ENCODE peak calls at places on chromosomes 7 and 10, in four cellular contexts. N is kidney epithelial cell, G is sigmoid colon, O is endodermal cell. B is an unnamed sample.

GRCh38 chr10:86659721-86660438 is 5.5 kb downstream of the OPN4 start:
- DNase-seq in N (no peak), G (peak; percentile 57), O (peak; percentile 48), B (no peak)

GRCh38 chr7:120675076-120675475 is 182.9 kb downstream of the TSPAN12 start:
- DNase-seq in N (no peak), G (no peak), O (no peak), B (no peak)

GRCh38 chr10:94052901-94053638 is 59.3 kb downstream of the PLCE1 start:
- DNase-seq in N (no peak), G (no peak), O (no peak), B (no peak)

GRCh38 chr10:70323697-70324340 is 40.0 kb upstream of the NPFFR1 start:
- DNase-seq in N (no peak), G (peak; percentile 65), O (peak; percentile 80), B (no peak)

GRCh38 chr10:116978906-116979305 is 26.1 kb downstream of the SHTN1 start:
- DNase-seq in N (no peak), G (no peak), O (no peak), B (no peak)

GRCh38 chr7:14414274-14414986 is 425.0 kb upstream of the ETV1 start:
- DNase-seq in N (no peak), G (no peak), O (no peak), B (peak; percentile 40)

GRCh38 chr10:32349968-32350738 is 3.2 kb upstream of the EPC1 start:
- DNase-seq in N (no peak), G (no peak), O (no peak), B (no peak)

GRCh38 chr10:120098242-120098930 is 205.9 kb downstream of the SEC23IP start:
- DNase-seq in N (no peak), G (no peak), O (no peak), B (no peak)

GRCh38 chr7:94453898-94454297 is 55.7 kb upstream of the CASD1 start:
- DNase-seq in N (no peak), G (no peak), O (no peak), B (no peak)

GRCh38 chr7:121288894-121289293 is 39.9 kb upstream of the WNT16 start:
- DNase-seq in N (peak; percentile 65), G (no peak), O (no peak), B (peak; percentile 30)

GRCh38 chr7:132029369-132030160 is 473.1 kb upstream of the PODXL start:
- DNase-seq in N (no peak), G (no peak), O (no peak), B (no peak)

GRCh38 chr7:119959811-119960210 is 313.2 kb upstream of the KCND2 start:
- DNase-seq in N (no peak), G (no peak), O (no peak), B (peak; percentile 86)

GRCh38 chr10:77180104-77180503 is 457.5 kb downstream of the KCNMA1 start:
- DNase-seq in N (no peak), G (no peak), O (no peak), B (peak; percentile 64)

GRCh38 chr10:77328272-77328816 is 309.3 kb downstream of the KCNMA1 start:
- DNase-seq in N (no peak), G (no peak), O (peak; percentile 87), B (peak; percentile 47)

GRCh38 chr10:89540550-89540949 is 5.2 kb upstream of the SLC16A12 start:
- DNase-seq in N (no peak), G (no peak), O (no peak), B (no peak)

GRCh38 chr7:122674502-122674901 is 24.4 kb downstream of the RNF133 start:
- DNase-seq in N (no peak), G (no peak), O (no peak), B (peak; percentile 84)

GRCh38 chr7:234041-234711 is 41.8 kb downstream of the FAM20C start:
- DNase-seq in N (no peak), G (peak; percentile 87), O (no peak), B (no peak)

GRCh38 chr7:323410-323809 is 33.4 kb downstream of the FOXL3 start:
- DNase-seq in N (no peak), G (no peak), O (no peak), B (no peak)

GRCh38 chr10:97490592-97490991 is 7.6 kb downstream of the MMS19 start:
- DNase-seq in N (no peak), G (no peak), O (no peak), B (no peak)

GRCh38 chr10:130775311-130775710 is 536.2 kb downstream of the TCERG1L start:
- DNase-seq in N (no peak), G (peak; percentile 34), O (no peak), B (no peak)

GRCh38 chr10:9545073-9545472 is 1472.6 kb upstream of the CELF2 start:
- DNase-seq in N (no peak), G (no peak), O (no peak), B (no peak)
- H3K4me3 ChIP-seq in N (no peak overlapping the region), G (no peak overlapping the region), O (peak overlapping the region; percentile 31), B (no peak overlapping the region)

DNA sequence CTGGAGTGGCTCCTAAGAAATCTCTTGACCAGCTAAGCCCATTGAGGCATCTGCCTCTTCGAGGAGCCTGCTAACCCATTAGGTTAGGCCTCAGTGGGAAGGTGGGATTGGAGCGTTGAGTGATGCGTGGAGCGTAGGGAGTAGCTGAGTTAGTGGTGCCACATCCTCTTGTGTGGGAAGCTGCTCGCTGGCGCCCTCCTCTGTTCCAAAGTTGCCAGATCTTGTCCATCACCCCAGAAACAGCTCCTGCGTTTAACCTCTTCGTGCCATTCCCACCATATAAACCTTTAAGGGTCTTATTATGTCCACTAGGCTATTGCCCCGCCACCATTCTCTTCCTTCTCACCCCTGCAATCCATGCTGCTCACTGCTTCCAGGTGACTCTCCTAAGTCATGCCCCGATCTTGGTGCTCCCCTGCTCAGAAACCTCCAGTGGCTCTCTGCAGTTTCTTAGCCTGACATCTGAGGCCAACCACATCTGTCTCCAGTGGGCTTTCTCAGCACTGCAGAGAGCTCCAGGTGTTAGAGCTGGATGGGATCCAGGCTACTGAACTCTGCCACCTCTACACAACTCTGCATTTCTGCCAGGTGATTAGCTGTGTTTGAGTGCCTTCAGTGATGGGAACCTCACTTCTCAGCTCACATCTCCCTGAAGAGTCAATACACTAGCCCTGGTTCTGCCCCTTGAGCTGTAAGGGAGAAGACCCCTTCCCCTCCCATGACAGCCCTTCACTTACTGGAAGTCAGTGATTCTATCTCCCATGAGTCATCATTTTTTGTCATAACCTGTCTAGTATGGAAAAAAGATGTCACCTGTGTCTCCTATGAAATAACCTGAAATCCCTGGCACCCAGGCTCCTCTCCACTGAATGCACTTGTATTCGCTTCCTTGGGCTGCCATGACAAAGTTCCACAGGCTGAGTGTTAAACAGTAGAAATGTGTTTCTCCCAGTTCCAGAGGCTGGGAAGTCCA is 65.0 kb upstream of the FGFR2 start:
- DNase-seq in N (no peak), G (no peak), O (peak; percentile 92), B (no peak)
- TF ChIP-seq CTCF in N (peak; percentile 33), G (no peak), O (peak; percentile 89), B (no peak)

DNA sequence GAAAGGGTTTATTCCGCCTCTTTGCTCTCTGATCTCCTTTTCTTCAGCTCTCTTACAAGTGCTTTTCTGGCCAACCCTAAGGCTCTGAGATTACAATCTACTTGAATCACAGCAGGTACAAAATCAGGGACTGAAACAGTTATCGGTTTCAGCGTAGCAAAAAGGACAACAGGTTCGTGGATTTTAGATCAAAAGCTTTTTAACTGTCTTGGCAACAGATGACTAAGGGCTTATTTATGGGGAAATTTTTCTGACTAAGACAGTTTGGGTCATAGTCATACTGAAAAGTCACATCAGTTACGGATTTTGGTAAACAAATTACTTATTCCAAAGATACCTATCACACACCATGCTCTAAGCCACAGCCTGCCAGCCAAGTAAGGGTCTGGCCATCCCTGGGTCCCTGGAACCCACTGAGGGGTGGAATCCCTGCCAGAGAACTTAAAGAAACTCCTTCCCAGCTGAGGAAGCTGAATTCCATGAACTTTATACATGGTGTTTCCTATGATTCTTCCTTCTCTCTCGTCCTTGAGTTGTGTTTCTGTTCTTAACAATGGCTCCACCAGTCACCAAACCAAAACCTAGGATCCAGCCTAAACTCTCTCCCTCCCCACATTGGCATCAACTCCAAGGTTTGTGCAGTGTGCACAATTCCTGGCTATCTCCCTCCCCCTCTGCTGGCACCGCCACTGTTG is 169.3 kb downstream of the FAM107B start:
- DNase-seq in N (no peak), G (no peak), O (no peak), B (peak; percentile 38)
- H3K4me3 ChIP-seq in N (no peak overlapping the region), G (no peak overlapping the region), O (peak overlapping the region; percentile 84), B (peak overlapping the region; percentile 56)

DNA sequence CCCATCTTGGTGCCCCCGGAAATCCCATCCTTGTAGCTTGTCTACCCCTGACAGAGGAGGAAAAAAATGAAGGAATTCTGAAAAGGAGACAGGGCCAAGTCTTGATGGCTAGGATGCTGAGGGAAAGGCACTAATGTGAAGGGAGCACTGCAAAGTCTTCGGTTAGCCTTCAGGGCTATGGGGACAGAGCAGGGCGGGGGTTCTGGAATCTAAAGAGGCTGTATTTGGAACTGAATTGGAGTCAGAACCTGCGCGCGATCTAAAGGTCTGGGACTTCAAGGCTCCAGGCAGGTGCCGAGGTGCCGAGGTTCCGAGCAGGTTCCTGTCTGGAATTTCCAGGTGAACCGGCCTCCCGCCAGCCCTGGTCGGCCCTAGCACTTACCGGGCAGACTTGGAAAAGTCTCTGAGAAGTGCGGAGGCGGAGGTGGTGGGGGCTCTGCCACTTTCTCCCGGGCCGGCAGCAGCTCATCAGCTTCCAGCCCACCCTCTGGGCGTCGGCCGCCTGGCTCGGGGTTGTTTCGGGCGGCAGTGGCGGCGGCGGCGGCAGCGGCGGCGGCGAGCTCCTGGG is 781 bp downstream of the GBX1 start:
- DNase-seq in N (no peak), G (no peak), O (peak; percentile 77), B (no peak)
- TF ChIP-seq CTCF in N (no peak), G (no peak), O (no peak), B (no peak)

DNA sequence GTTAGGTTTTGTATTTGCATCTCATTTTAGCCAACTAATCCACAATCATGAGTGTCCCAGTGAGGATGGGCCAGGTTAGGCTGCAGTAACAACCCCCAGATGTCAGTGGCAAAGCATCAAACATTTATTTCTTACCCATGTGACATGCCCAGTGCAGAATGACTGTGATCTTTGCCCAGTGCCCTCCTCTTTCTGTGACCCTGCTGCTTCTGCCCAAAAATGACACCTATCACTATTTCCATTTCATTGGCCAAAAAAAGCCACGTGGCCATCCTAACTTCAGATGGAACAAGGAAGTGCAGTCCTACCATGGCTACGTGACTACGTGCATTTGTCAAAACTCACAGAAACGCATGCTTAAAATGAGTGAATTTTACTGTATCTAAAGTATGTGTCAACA is 109.2 kb upstream of the PRR15 start:
- DNase-seq in N (no peak), G (no peak), O (no peak), B (no peak)
- H3K4me3 ChIP-seq in N (no peak overlapping the region), G (no peak overlapping the region), O (no peak overlapping the region), B (no peak overlapping the region)